ENCODE peak calls at places on chromosomes 5 and 9, in six cellular contexts. R, Q, U, S, I and B are unnamed samples.

GRCh38 chr9:113919825-113920224 is 43.7 kb downstream of the ZNF618 start:
- DNase-seq in R (no peak), S (no peak), Q (no peak), I (no peak), U (no peak), B (no peak)

GRCh38 chr9:114367823-114368609 is 19.8 kb downstream of the AKNA start:
- DNase-seq in S (no peak), Q (no peak), I (no peak), U (no peak), R (no peak), B (no peak)

GRCh38 chr9:129776938-129777768 is 24.3 kb upstream of the PTGES start:
- DNase-seq in R (no peak), U (peak; percentile 70), I (peak; percentile 100), Q (peak; percentile 98), S (no peak), B (peak; percentile 98)

GRCh38 chr9:114005371-114006154 is 72.5 kb downstream of the AMBP start:
- DNase-seq in U (no peak), Q (no peak), I (no peak), R (no peak), S (peak; percentile 6), B (no peak)

GRCh38 chr9:80605129-80605528 is 1033.4 kb downstream of the TLE4 start:
- DNase-seq in U (no peak), I (no peak), R (no peak), S (no peak), Q (no peak), B (peak; percentile 14)

GRCh38 chr5:33037101-33037500 is 326.0 kb downstream of the NPR3 start:
- DNase-seq in U (no peak), Q (no peak), I (no peak), R (no peak), S (no peak), B (no peak)

GRCh38 chr9:34656992-34657391 is 5.0 kb downstream of the IL11RA start:
- DNase-seq in Q (no peak), I (no peak), U (no peak), S (no peak), R (no peak), B (no peak)

GRCh38 chr9:76400534-76401096 is 6.4 kb upstream of the RFK start:
- DNase-seq in U (no peak), I (no peak), Q (no peak), R (no peak), S (no peak), B (no peak)

GRCh38 chr9:117121331-117121730 is 293.5 kb downstream of the ASTN2 start:
- DNase-seq in U (no peak), R (no peak), S (no peak), I (no peak), Q (no peak), B (no peak)

GRCh38 chr5:149913449-149914419 is 30.9 kb downstream of the PDE6A start:
- DNase-seq in R (no peak), U (no peak), Q (no peak), I (no peak), S (no peak), B (no peak)

GRCh38 chr9:93671030-93671358 is 94.6 kb downstream of the PHF2 start:
- DNase-seq in R (no peak), S (no peak), I (no peak), Q (no peak), U (no peak), B (no peak)

GRCh38 chr5:50965621-50966362 is 299.4 kb downstream of the PARP8 start:
- DNase-seq in S (no peak), R (no peak), I (no peak), Q (no peak), U (peak; percentile 30), B (no peak)

GRCh38 chr9:115237383-115238087 is 119.6 kb upstream of the TNC start:
- DNase-seq in U (no peak), I (peak; percentile 14), R (no peak), Q (no peak), S (no peak), B (no peak)

GRCh38 chr9:84949258-84949657 is 279.7 kb downstream of the NTRK2 start:
- DNase-seq in S (no peak), Q (no peak), U (no peak), I (no peak), R (no peak), B (no peak)

GRCh38 chr5:14739538-14739937 is 75.0 kb downstream of the OTULIN start:
- DNase-seq in U (no peak), R (no peak), I (peak; percentile 74), Q (no peak), S (no peak), B (no peak)

GRCh38 chr9:4686112-4686511 is 6.7 kb downstream of the CDC37L1 start:
- DNase-seq in Q (no peak), U (no peak), R (no peak), I (no peak), S (no peak), B (no peak)

DNA sequence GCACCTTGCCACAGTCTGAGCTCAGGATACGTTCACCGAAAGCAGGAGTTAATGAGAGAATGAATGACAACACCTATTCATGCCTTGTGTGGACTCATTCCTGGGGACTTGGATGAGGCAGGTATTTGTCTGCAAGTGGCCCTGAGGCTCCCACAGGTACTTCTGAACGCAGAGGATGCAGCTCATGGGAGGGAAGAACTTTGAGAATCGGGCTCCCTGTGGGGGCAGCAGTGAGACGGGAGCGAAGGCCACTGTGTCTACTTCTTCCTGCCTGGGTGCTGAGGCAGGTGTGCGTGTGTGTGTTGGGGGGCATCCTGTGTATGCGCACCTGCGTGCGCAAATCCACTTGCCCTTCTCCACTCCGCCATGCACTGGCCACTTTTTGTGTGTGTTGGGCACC is 42.2 kb downstream of the PTPN3 start:
- DNase-seq in S (no peak), R (no peak), U (no peak), I (no peak), Q (no peak), B (no peak)
- TF ChIP-seq CTCF in S (peak; percentile 12), R (peak; percentile 3), U (no peak), I (no peak), Q (no peak), B (no peak)

GRCh38 chr9:125428060-125428481 is 166.4 kb downstream of the GAPVD1 start:
- DNase-seq in S (no peak), R (peak; percentile 65), I (no peak), U (no peak), Q (no peak), B (no peak)
- TF ChIP-seq CTCF in S (peak; percentile 21), R (peak; percentile 48), I (peak; percentile 52), U (peak; percentile 29), Q (peak; percentile 52), B (peak; percentile 37)

GRCh38 chr9:83906144-83906543 is 15.1 kb downstream of the KIF27 start:
- DNase-seq in S (no peak), Q (no peak), I (no peak), R (no peak), U (no peak), B (no peak)
- TF ChIP-seq CTCF in S (no peak), Q (no peak), I (no peak), R (no peak), U (no peak), B (no peak)

DNA sequence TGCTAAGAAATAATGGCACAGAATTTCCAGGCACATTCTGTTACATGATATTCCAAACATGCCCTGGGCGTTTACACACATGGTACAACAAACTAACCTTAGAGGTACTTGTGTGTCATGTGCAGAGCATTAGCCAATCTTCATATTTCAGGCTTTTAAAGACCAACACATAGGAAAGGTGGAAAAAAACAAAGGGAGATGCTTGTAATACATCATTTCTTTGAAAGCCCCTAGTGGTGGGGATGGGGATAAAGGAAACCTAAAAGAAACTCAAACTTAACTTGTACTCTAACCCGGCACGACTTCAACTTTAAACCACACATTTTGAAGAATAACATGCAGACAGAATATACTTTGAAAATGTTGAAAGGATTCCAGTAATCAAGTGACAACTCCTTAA is 133.6 kb downstream of the PTPRD start:
- DNase-seq in S (no peak), R (no peak), U (no peak), Q (no peak), I (no peak), B (no peak)
- TF ChIP-seq CTCF in S (peak; percentile 64), R (peak; percentile 4), U (peak; percentile 41), Q (no peak), I (peak; percentile 12), B (no peak)

DNA sequence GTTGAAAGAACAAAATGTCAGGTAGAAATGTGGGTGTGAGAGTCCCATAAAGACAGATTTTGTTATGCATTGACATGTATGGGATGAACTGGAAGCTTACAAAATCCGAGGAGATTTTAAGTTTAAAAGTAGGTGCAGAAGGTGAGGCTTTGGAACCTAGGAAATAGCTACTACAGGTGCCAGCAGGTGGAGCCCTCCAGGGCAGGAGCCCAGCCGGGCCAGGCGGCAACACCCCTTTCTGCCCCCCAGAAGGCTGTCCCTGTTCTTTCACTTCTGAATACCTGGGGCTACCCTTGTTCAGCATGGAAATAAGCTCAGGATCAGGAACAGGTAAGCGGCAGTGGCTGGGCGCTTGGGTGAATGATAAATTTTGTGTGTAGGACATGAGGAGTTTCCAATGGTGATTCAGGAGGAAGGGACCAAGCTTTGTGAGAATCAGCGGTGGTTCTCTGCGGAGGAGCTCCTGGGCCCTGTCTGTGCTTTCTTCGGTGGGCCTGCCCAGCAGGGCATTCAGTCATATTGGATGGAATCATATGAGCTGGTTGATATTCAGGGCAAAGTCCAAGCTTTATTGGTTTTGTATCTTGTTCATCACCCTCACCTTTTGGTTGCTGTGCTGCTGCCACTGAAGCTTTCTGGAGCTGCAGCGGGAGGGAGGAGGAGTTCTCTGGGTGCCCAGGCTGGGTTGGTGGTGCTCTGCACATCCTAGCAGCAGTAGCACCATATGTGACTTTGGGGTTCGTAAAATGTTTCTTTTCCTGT is 12.3 kb downstream of the PCBD2 start:
- DNase-seq in U (no peak), R (peak; percentile 44), I (no peak), S (no peak), Q (no peak), B (no peak)
- TF ChIP-seq CTCF in U (peak; percentile 7), R (peak; percentile 72), I (peak; percentile 2), S (peak; percentile 61), Q (no peak), B (peak; percentile 1)

DNA sequence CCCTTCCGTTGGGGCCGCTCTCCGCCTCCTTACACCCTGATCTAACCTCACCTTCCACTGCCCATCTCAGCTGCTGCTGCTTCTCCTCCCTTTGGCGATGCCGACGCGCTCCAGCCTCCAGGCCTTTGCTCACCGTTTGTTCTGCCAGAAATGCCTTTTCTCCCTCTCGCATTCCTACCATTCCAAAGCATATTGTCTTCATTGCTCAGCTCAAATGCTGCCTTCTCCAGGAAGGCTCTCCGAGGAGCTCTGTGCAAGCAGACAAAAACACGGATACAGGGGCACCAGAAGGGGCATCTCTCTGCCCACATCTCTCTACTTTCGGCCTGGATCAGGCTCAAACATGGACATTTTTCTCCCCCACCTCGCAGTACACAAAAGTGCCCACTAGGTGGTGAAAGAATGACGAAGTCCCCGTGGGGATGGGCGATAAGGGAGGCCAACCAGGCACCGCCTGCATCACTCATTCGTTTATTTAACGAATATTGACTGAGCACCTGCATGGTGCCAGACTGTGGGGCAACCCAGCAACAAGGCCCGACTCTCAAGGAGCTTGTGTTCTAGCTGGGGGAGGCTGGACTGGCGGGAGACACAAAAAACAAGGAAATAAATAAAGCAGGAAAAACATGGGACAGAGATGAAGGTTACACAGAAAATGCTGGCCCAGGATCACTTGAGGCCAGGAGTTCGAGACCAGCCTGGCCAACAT is 7.3 kb upstream of the GRHPR start:
- DNase-seq in I (peak; percentile 65), Q (peak; percentile 42), U (peak; percentile 81), R (peak; percentile 90), S (peak; percentile 67), B (peak; percentile 25)
- TF ChIP-seq CTCF in I (peak; percentile 75), Q (peak; percentile 81), U (peak; percentile 85), R (peak; percentile 68), S (peak; percentile 81), B (peak; percentile 83)

GRCh38 chr9:99821187-99822095 is at the start of gene NR4A3:
- DNase-seq in S (peak; percentile 82), U (peak; percentile 87), Q (peak; percentile 88), R (peak; percentile 92), I (peak; percentile 98), B (peak; percentile 97)
- TF ChIP-seq CTCF in S (peak; percentile 25), U (no peak), Q (peak; percentile 41), R (no peak), I (no peak), B (no peak)

GRCh38 chr9:134723491-134723890 is 81.9 kb downstream of the COL5A1 start:
- DNase-seq in R (no peak), I (no peak), S (no peak), Q (no peak), U (no peak), B (no peak)
- TF ChIP-seq CTCF in R (no peak), I (no peak), S (no peak), Q (no peak), U (no peak), B (no peak)